ENCODE peak calls at places on chromosome 1, in seven cellular contexts. N, R, O, V, C, Q and L are unnamed samples.

GRCh38 chr1:62245201-62245600 is 50.6 kb downstream of the L1TD1 start:
- DNase-seq in N (no peak), R (no peak), O (no peak), V (no peak), C (no peak), Q (no peak), L (no peak)

GRCh38 chr1:222171005-222171404 is 376.9 kb downstream of the HHIPL2 start:
- DNase-seq in N (no peak), R (no peak), O (no peak), V (peak; percentile 31), C (no peak), Q (peak; percentile 43), L (peak; percentile 57)

GRCh38 chr1:209154916-209155315 is 428.6 kb upstream of the CAMK1G start:
- DNase-seq in N (no peak), R (no peak), O (no peak), V (no peak), C (no peak), Q (no peak), L (peak; percentile 47)

GRCh38 chr1:234529661-234530237 is 50.8 kb upstream of the TARBP1 start:
- DNase-seq in N (no peak), R (no peak), O (no peak), V (no peak), C (no peak), Q (no peak), L (no peak)

GRCh38 chr1:228515200-228515834 is 28.1 kb downstream of the RNF187 start:
- DNase-seq in N (no peak), R (no peak), O (peak; percentile 18), V (no peak), C (no peak), Q (peak; percentile 59), L (peak; percentile 77)

GRCh38 chr1:43645461-43645860 is 4.5 kb upstream of the KDM4A start:
- DNase-seq in N (no peak), R (no peak), O (no peak), V (no peak), C (no peak), Q (no peak), L (no peak)

GRCh38 chr1:1346501-1346890 is 2.7 kb downstream of the DVL1 start:
- DNase-seq in N (no peak), R (no peak), O (no peak), V (no peak), C (no peak), Q (no peak), L (no peak)

GRCh38 chr1:77322061-77322900 is 40.5 kb downstream of the AK5 start:
- DNase-seq in N (no peak), R (no peak), O (peak; percentile 47), V (no peak), C (no peak), Q (peak; percentile 7), L (peak; percentile 64)

GRCh38 chr1:228988655-228989054 is 253.4 kb downstream of the RHOU start:
- DNase-seq in N (peak; percentile 34), R (no peak), O (no peak), V (no peak), C (no peak), Q (no peak), L (no peak)

GRCh38 chr1:20726107-20726911 is 6.2 kb downstream of the SH2D5 start:
- DNase-seq in N (no peak), R (no peak), O (no peak), V (peak; percentile 26), C (no peak), Q (no peak), L (peak; percentile 40)

GRCh38 chr1:180482425-180483275 is 19.7 kb downstream of the ACBD6 start:
- DNase-seq in N (no peak), R (no peak), O (no peak), V (no peak), C (no peak), Q (peak; percentile 71), L (no peak)

GRCh38 chr1:116572771-116573170 is 1.9 kb upstream of the CD58 start:
- DNase-seq in N (no peak), R (no peak), O (no peak), V (no peak), C (no peak), Q (no peak), L (no peak)

GRCh38 chr1:183039330-183039729 is 16.1 kb downstream of the LAMC1 start:
- DNase-seq in N (no peak), R (no peak), O (no peak), V (no peak), C (no peak), Q (no peak), L (no peak)

GRCh38 chr1:110345480-110345879 is 6.3 kb downstream of the RBM15 start:
- DNase-seq in N (no peak), R (no peak), O (no peak), V (no peak), C (no peak), Q (no peak), L (no peak)

GRCh38 chr1:44707959-44708831 is 22.8 kb downstream of the RNU5D-1 start:
- DNase-seq in N (no peak), R (no peak), O (no peak), V (peak; percentile 56), C (no peak), Q (peak; percentile 74), L (peak; percentile 70)

GRCh38 chr1:202045699-202046098 is 35.3 kb downstream of the ELF3 start:
- DNase-seq in N (no peak), R (no peak), O (no peak), V (no peak), C (peak; percentile 24), Q (no peak), L (no peak)

GRCh38 chr1:107695341-107695740 is 269.6 kb downstream of the VAV3 start:
- DNase-seq in N (no peak), R (no peak), O (no peak), V (no peak), C (no peak), Q (no peak), L (no peak)

GRCh38 chr1:197356723-197357533 is 88.9 kb downstream of the CRB1 start:
- DNase-seq in N (no peak), R (no peak), O (no peak), V (peak; percentile 41), C (no peak), Q (peak; percentile 73), L (peak; percentile 64)

GRCh38 chr1:233224291-233224690 is 71.2 kb downstream of the PCNX2 start:
- DNase-seq in N (no peak), R (no peak), O (no peak), V (no peak), C (no peak), Q (no peak), L (no peak)

GRCh38 chr1:3219725-3220467 is 150.9 kb downstream of the PRDM16 start:
- DNase-seq in N (no peak), R (no peak), O (no peak), V (no peak), C (no peak), Q (no peak), L (no peak)
- H3K9me3 ChIP-seq in N (no peaks in the 10 kb centered on the region), R (no peaks in the 10 kb centered on the region), O (no peaks in the 10 kb centered on the region), V (no peaks in the 10 kb centered on the region), C (no peaks in the 10 kb centered on the region), Q (no peaks in the 10 kb centered on the region), L (no peaks in the 10 kb centered on the region)

GRCh38 chr1:153803479-153804056 is 28.4 kb downstream of the SLC27A3 start:
- DNase-seq in N (no peak), R (no peak), O (no peak), V (no peak), C (no peak), Q (no peak), L (no peak)

GRCh38 chr1:153800516-153800915 is 25.3 kb downstream of the SLC27A3 start:
- DNase-seq in N (no peak), R (no peak), O (no peak), V (peak; percentile 29), C (no peak), Q (no peak), L (no peak)

GRCh38 chr1:153804112-153804511 is 28.9 kb downstream of the SLC27A3 start:
- DNase-seq in N (no peak), R (no peak), O (no peak), V (no peak), C (no peak), Q (no peak), L (no peak)

GRCh38 chr1:153801028-153801625 is 25.9 kb downstream of the SLC27A3 start:
- DNase-seq in N (no peak), R (no peak), O (no peak), V (no peak), C (no peak), Q (no peak), L (no peak)

DNA sequence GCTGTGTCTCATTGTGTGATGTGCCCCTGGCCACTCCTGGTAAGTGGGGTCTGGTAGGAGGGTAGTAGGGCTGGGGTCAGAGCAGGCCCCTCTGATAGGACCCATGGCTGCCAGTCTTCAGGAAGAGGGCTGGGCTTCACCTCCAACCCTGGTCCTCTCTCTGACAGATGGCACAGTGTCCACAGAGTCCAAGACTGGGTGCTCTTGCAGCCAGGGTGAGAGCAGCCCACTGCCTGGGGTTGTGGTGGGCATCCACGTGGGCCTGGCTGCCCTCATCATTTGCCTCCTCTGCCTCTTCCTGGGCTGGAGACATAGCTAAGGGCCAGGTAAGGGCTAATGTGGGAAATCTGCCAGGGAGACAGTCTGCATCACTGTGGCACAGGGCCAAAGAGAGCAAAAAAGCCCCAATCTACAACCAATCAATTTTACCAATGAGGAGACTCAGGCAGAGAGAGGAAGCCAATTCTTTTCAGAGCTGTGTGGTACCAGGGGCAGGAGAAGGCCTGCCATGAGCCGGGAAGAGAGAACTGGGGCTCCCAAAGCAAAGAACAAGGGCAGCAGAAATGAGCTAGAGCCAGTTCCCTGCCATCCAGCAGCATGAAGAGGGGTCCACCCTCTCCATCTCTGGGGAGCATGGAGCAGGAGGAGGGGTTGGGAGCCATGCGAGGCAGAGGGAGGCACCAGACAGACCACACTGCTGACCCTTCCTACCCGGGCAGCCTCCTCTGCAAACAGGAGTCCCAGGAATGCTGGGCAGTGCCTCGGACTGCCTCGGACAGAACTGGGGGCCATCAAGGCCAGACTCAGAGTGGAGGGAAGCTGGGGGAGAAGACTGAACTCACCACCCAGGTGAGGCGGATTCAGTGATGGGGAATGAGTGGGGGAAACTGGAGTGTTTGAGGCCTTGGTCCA is 26.8 kb downstream of the SLC27A3 start:
- DNase-seq in N (no peak), R (no peak), O (no peak), V (no peak), C (no peak), Q (no peak), L (no peak)
- H3K9me3 ChIP-seq in N (no peaks in the 10 kb centered on the region), R (no peaks in the 10 kb centered on the region), O (no peaks in the 10 kb centered on the region), V (no peaks in the 10 kb centered on the region), C (no peaks in the 10 kb centered on the region), Q (no peaks in the 10 kb centered on the region), L (no peaks in the 10 kb centered on the region)

GRCh38 chr1:203539831-203540546 is 46.0 kb downstream of the OPTC start:
- DNase-seq in N (no peak), R (no peak), O (no peak), V (no peak), C (no peak), Q (no peak), L (no peak)
- H3K9me3 ChIP-seq in N (no peaks in the 10 kb centered on the region), R (no peaks in the 10 kb centered on the region), O (no peaks in the 10 kb centered on the region), V (no peaks in the 10 kb centered on the region), C (no peaks in the 10 kb centered on the region), Q (no peaks in the 10 kb centered on the region), L (no peaks in the 10 kb centered on the region)

GRCh38 chr1:163670980-163671757 is 349.4 kb downstream of the NUF2 start:
- DNase-seq in N (no peak), R (no peak), O (no peak), V (no peak), C (no peak), Q (no peak), L (no peak)

GRCh38 chr1:163673756-163674155 is 352.0 kb downstream of the NUF2 start:
- DNase-seq in N (no peak), R (no peak), O (no peak), V (no peak), C (no peak), Q (no peak), L (no peak)

GRCh38 chr1:163668472-163668871 is 346.7 kb downstream of the NUF2 start:
- DNase-seq in N (no peak), R (no peak), O (no peak), V (no peak), C (no peak), Q (no peak), L (no peak)

GRCh38 chr1:163673076-163673475 is 351.3 kb downstream of the NUF2 start:
- DNase-seq in N (no peak), R (no peak), O (no peak), V (no peak), C (no peak), Q (no peak), L (no peak)
- H3K9me3 ChIP-seq in N (no peaks in the 10 kb centered on the region), R (no peaks in the 10 kb centered on the region), O (no peaks in the 10 kb centered on the region), V (no peaks in the 10 kb centered on the region), C (no peaks in the 10 kb centered on the region), Q (no peaks in the 10 kb centered on the region), L (no peaks in the 10 kb centered on the region)